ENCODE peak calls at places on chromosome 17, in ten cellular contexts. K, E, Q, G, I, N, F, U, Z and S are unnamed samples. For H3K4me1 and H3K27me3, the result is how much of the 10 kb centered on the place peaks cover.

GRCh38 chr17:21252875-21253645 is at the start of gene NATD1:
- DNase-seq in K (no peak), E (peak), Q (peak), G (peak), I (peak), N (peak), F (peak), U (peak), Z (peak), S (peak)

GRCh38 chr17:57246257-57246656 is 10.1 kb upstream of the MSI2 start:
- DNase-seq in K (no peak), E (no peak), Q (no peak), G (no peak), I (no peak), N (no peak), F (no peak), U (no peak), Z (no peak), S (no peak)

GRCh38 chr17:28346746-28347246 is 10.5 kb downstream of the POLDIP2 start:
- DNase-seq in K (no peak), E (no peak), Q (no peak), G (no peak), I (no peak), N (peak), F (no peak), U (no peak), Z (peak), S (no peak)

GRCh38 chr17:64051153-64051552 is 30.7 kb upstream of the ICAM2 start:
- DNase-seq in K (no peak), E (no peak), Q (no peak), G (no peak), I (no peak), N (no peak), F (no peak), U (no peak), Z (no peak), S (no peak)

GRCh38 chr17:57634713-57635465 is 110.2 kb downstream of the CCDC182 start:
- DNase-seq in K (no peak), E (no peak), Q (no peak), G (no peak), I (no peak), N (no peak), F (no peak), U (no peak), Z (no peak), S (no peak)

GRCh38 chr17:57609878-57610270 is 135.2 kb downstream of the CCDC182 start:
- DNase-seq in K (no peak), E (no peak), Q (no peak), G (no peak), I (no peak), N (no peak), F (no peak), U (no peak), Z (no peak), S (no peak)

GRCh38 chr17:34354637-34355036 is 1.6 kb upstream of the CCL13 start:
- DNase-seq in K (no peak), E (no peak), Q (no peak), G (no peak), I (no peak), N (no peak), F (no peak), U (no peak), Z (no peak), S (no peak)

GRCh38 chr17:77416096-77416713 is 275.4 kb downstream of the SEC14L1 start:
- DNase-seq in K (no peak), E (no peak), Q (no peak), G (no peak), I (no peak), N (no peak), F (no peak), U (no peak), Z (no peak), S (no peak)

GRCh38 chr17:44010966-44011647 is 3.7 kb downstream of the TMEM101 start:
- DNase-seq in K (no peak), E (no peak), Q (no peak), G (no peak), I (no peak), N (no peak), F (no peak), U (no peak), Z (no peak), S (no peak)

GRCh38 chr17:69424287-69425041 is 10.0 kb downstream of the MAP2K6 start:
- DNase-seq in K (no peak), E (no peak), Q (no peak), G (no peak), I (no peak), N (no peak), F (no peak), U (no peak), Z (no peak), S (no peak)

GRCh38 chr17:74448774-74449173 is 16.9 kb downstream of the GPRC5C start:
- DNase-seq in K (no peak), E (no peak), Q (no peak), G (no peak), I (no peak), N (no peak), F (no peak), U (no peak), Z (no peak), S (no peak)
- H3K4me1 ChIP-seq in K (under half), E (half or more), Q (under half), G (under half), I (half or more), N (half or more), F (under half), U (under half), Z (under half), S (under half)

GRCh38 chr17:61392679-61393078 is 7.0 kb upstream of the TBX2 start:
- DNase-seq in K (no peak), E (no peak), Q (no peak), G (no peak), I (no peak), N (no peak), F (no peak), U (no peak), Z (no peak), S (no peak)
- H3K27me3 ChIP-seq in K (under half), E (under half), Q (under half), G (under half), I (under half), N (under half), F (under half), U (under half), Z (under half), S (under half)

GRCh38 chr17:61736438-61736837 is 126.9 kb downstream of the BRIP1 start:
- DNase-seq in K (no peak), E (no peak), Q (no peak), G (no peak), I (no peak), N (no peak), F (no peak), U (no peak), Z (no peak), S (no peak)
- H3K4me1 ChIP-seq in K (under half), E (under half), Q (under half), G (under half), I (under half), N (under half), F (under half), U (under half), Z (under half), S (under half)

DNA sequence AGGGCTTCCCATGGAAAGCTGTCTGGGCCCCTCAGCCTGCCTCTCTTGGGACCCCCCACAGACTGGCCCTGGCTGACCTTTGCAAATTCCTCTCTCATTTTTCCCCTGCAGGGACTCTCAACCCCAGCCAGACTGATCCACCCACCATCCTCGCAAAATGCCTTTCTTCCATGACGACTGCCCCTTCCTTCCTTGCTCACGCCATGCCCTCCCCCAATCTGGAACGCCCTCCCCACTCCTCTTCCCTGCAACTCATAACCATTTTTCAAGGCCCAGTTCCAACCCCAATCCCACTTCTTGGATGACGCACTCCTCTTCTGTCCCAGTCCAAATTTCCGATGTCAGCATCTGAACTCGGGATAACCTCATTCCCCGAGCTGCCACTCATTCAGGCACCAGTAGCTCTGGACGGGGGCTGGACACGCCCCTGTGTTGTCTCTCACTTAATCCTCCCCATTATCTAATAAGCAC is 1.3 kb upstream of the DNAI2 start:
- DNase-seq in K (no peak), E (no peak), Q (no peak), G (no peak), I (no peak), N (no peak), F (no peak), U (no peak), Z (no peak), S (no peak)
- H3K27me3 ChIP-seq in K (under half), E (under half), Q (under half), G (half or more), I (under half), N (under half), F (under half), U (under half), Z (under half), S (under half)

GRCh38 chr17:55219939-55220338 is 44.8 kb upstream of the HLF start:
- DNase-seq in K (no peak), E (no peak), Q (no peak), G (no peak), I (no peak), N (no peak), F (no peak), U (no peak), Z (no peak), S (no peak)
- H3K4me1 ChIP-seq in K (under half), E (under half), Q (under half), G (under half), I (under half), N (under half), F (under half), U (under half), Z (under half), S (under half)

GRCh38 chr17:79168486-79169055 is 93.9 kb downstream of the ENGASE start:
- DNase-seq in K (no peak), E (no peak), Q (no peak), G (no peak), I (no peak), N (no peak), F (no peak), U (no peak), Z (no peak), S (no peak)
- H3K27me3 ChIP-seq in K (under half), E (under half), Q (half or more), G (half or more), I (under half), N (under half), F (under half), U (under half), Z (under half), S (under half)